ENCODE peak calls at places on chromosomes 11 and 22, in five cellular contexts. One of them, this sample, is unnamed.

GRCh38 chr11:69049490-69049867 is 747 bp downstream of the TPCN2 start:
- DNase-seq in endothelial cell of umbilical vein: no peak
- DNase-seq in mammary epithelial cell: no peak
- DNase-seq in heart right ventricle: no peak
- DNase-seq in uterus: no peak
- DNase-seq in this sample: no peak

GRCh38 chr11:13338437-13339069 is 61.0 kb downstream of the BMAL1 start:
- DNase-seq in mammary epithelial cell: peak
- DNase-seq in heart right ventricle: no peak
- DNase-seq in uterus: no peak
- DNase-seq in endothelial cell of umbilical vein: no peak
- DNase-seq in this sample: no peak

GRCh38 chr22:23258826-23259170 is 78.5 kb downstream of the BCR start:
- DNase-seq in heart right ventricle: no peak
- DNase-seq in uterus: no peak
- DNase-seq in endothelial cell of umbilical vein: no peak
- DNase-seq in mammary epithelial cell: no peak
- DNase-seq in this sample: no peak

GRCh38 chr11:74320538-74320937 is 9.1 kb upstream of the P4HA3 start:
- DNase-seq in endothelial cell of umbilical vein: peak
- DNase-seq in mammary epithelial cell: peak
- DNase-seq in heart right ventricle: no peak
- DNase-seq in uterus: no peak
- DNase-seq in this sample: no peak

GRCh38 chr22:30459206-30460052 is 12.4 kb downstream of the SEC14L3 start:
- DNase-seq in endothelial cell of umbilical vein: no peak
- DNase-seq in uterus: no peak
- DNase-seq in heart right ventricle: no peak
- DNase-seq in mammary epithelial cell: peak
- DNase-seq in this sample: no peak

GRCh38 chr22:37624017-37624365 is 15.4 kb downstream of the GGA1 start:
- DNase-seq in endothelial cell of umbilical vein: no peak
- DNase-seq in heart right ventricle: no peak
- DNase-seq in mammary epithelial cell: no peak
- DNase-seq in uterus: no peak
- DNase-seq in this sample: no peak

GRCh38 chr11:110855246-110855645 is 143.0 kb upstream of the ARHGAP20 start:
- DNase-seq in endothelial cell of umbilical vein: no peak
- DNase-seq in mammary epithelial cell: no peak
- DNase-seq in heart right ventricle: no peak
- DNase-seq in uterus: no peak
- DNase-seq in this sample: no peak

GRCh38 chr11:62664405-62665074 is 470 bp downstream of the C11orf98 start:
- DNase-seq in endothelial cell of umbilical vein: no peak
- DNase-seq in mammary epithelial cell: peak
- DNase-seq in uterus: no peak
- DNase-seq in heart right ventricle: no peak
- DNase-seq in this sample: no peak

GRCh38 chr11:6132431-6132830 is 24.9 kb downstream of the OR56B4 start:
- DNase-seq in uterus: no peak
- DNase-seq in heart right ventricle: no peak
- DNase-seq in endothelial cell of umbilical vein: no peak
- DNase-seq in mammary epithelial cell: no peak
- DNase-seq in this sample: no peak

GRCh38 chr11:26710489-26710888 is 11.4 kb downstream of the SLC5A12 start:
- DNase-seq in uterus: no peak
- DNase-seq in endothelial cell of umbilical vein: no peak
- DNase-seq in mammary epithelial cell: no peak
- DNase-seq in heart right ventricle: no peak
- DNase-seq in this sample: no peak

GRCh38 chr11:61019818-61020405 is 48.4 kb downstream of the CD6 start:
- DNase-seq in heart right ventricle: no peak
- DNase-seq in endothelial cell of umbilical vein: no peak
- DNase-seq in uterus: no peak
- DNase-seq in mammary epithelial cell: no peak
- DNase-seq in this sample: no peak

GRCh38 chr11:65429069-65429681 is 6.6 kb downstream of the NEAT1 start:
- DNase-seq in mammary epithelial cell: peak
- DNase-seq in endothelial cell of umbilical vein: peak
- DNase-seq in heart right ventricle: no peak
- DNase-seq in uterus: peak
- DNase-seq in this sample: peak

GRCh38 chr11:2089536-2090165 is 49.5 kb downstream of the IGF2 start:
- DNase-seq in heart right ventricle: no peak
- DNase-seq in uterus: no peak
- DNase-seq in mammary epithelial cell: peak
- DNase-seq in endothelial cell of umbilical vein: peak
- DNase-seq in this sample: no peak

GRCh38 chr22:46796566-46797195 is 34.2 kb downstream of the TBC1D22A start:
- DNase-seq in heart right ventricle: no peak
- DNase-seq in endothelial cell of umbilical vein: no peak
- DNase-seq in mammary epithelial cell: no peak
- DNase-seq in uterus: no peak
- DNase-seq in this sample: no peak

GRCh38 chr11:71106671-71107070 is 145.7 kb downstream of the SHANK2 start:
- DNase-seq in endothelial cell of umbilical vein: no peak
- DNase-seq in mammary epithelial cell: no peak
- DNase-seq in heart right ventricle: no peak
- DNase-seq in uterus: no peak
- DNase-seq in this sample: no peak

GRCh38 chr22:31378123-31378522 is 21.3 kb upstream of the DRG1 start:
- DNase-seq in heart right ventricle: no peak
- DNase-seq in endothelial cell of umbilical vein: peak
- DNase-seq in mammary epithelial cell: no peak
- DNase-seq in uterus: no peak
- DNase-seq in this sample: no peak

GRCh38 chr11:27933992-27934829 is 173.7 kb downstream of the KIF18A start:
- DNase-seq in endothelial cell of umbilical vein: peak
- DNase-seq in mammary epithelial cell: peak
- DNase-seq in heart right ventricle: no peak
- DNase-seq in uterus: peak
- DNase-seq in this sample: no peak

GRCh38 chr11:117195208-117195607 is 4.0 kb upstream of the TAGLN start:
- DNase-seq in mammary epithelial cell: no peak
- DNase-seq in heart right ventricle: no peak
- DNase-seq in endothelial cell of umbilical vein: no peak
- DNase-seq in uterus: no peak
- DNase-seq in this sample: no peak

GRCh38 chr11:1117970-1118369 is 39.8 kb upstream of the MUC5AC start:
- DNase-seq in heart right ventricle: no peak
- DNase-seq in endothelial cell of umbilical vein: no peak
- DNase-seq in uterus: no peak
- DNase-seq in mammary epithelial cell: no peak
- DNase-seq in this sample: peak

GRCh38 chr22:40051322-40051721 is 56.6 kb downstream of the FAM83F start:
- DNase-seq in heart right ventricle: no peak
- DNase-seq in mammary epithelial cell: no peak
- DNase-seq in uterus: no peak
- DNase-seq in endothelial cell of umbilical vein: no peak
- DNase-seq in this sample: no peak

GRCh38 chr11:9562716-9563115 is 10.8 kb upstream of the WEE1 start:
- DNase-seq in mammary epithelial cell: peak
- DNase-seq in endothelial cell of umbilical vein: no peak
- DNase-seq in uterus: no peak
- DNase-seq in heart right ventricle: no peak
- DNase-seq in this sample: no peak

GRCh38 chr11:62931501-62932278 is 10.5 kb upstream of the CHRM1 start:
- DNase-seq in endothelial cell of umbilical vein: no peak
- DNase-seq in mammary epithelial cell: peak
- DNase-seq in uterus: no peak
- DNase-seq in heart right ventricle: no peak
- DNase-seq in this sample: no peak

GRCh38 chr11:115164774-115165173 is 339.4 kb downstream of the CADM1 start:
- DNase-seq in endothelial cell of umbilical vein: no peak
- DNase-seq in mammary epithelial cell: no peak
- DNase-seq in heart right ventricle: no peak
- DNase-seq in uterus: no peak
- DNase-seq in this sample: no peak

DNA sequence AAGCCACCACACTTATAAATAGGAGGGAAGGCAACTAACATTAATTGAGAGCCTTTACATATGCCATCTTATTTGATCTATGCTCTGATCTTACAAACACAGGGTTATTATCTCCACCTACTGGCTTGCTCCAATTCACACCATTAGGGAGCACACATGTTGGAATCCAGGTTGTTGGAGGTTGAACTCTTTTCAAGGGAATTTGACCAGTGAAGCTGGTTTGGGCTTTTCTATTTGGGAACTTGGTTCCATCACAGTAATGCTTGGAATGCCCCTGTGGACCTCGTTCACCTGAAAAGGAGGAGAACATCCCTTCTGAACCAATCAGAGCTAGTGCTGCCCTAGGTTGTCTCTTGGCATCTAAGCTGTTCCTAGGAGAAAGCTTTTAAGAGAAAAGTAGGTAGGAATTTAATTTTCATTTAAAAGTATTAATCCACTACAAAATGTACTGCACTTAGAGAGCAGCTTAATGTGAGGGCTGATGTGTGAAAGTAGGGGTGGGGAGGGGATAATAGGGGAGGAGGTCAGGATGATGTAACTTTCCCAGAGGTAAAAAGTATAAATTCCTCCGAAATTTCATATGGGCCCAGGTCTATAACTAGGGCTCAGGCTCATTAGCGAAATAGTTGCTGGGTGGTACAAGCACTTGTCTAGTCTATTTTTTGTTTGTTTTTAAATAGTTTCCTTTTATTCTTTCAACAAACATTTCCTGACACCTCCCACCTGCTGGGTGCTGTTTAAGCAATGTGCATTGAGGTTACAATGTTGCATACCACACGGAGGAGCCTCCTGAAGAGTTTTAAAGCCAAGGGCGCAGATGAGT is 7.6 kb upstream of the MICAL2 start:
- DNase-seq in mammary epithelial cell: no peak
- DNase-seq in uterus: no peak
- DNase-seq in heart right ventricle: no peak
- DNase-seq in endothelial cell of umbilical vein: no peak
- DNase-seq in this sample: no peak
- TF ChIP-seq CTCF in mammary epithelial cell: no peak
- TF ChIP-seq CTCF in uterus: no peak
- TF ChIP-seq CTCF in heart right ventricle: no peak
- TF ChIP-seq CTCF in endothelial cell of umbilical vein: no peak
- TF ChIP-seq CTCF in this sample: no peak

DNA sequence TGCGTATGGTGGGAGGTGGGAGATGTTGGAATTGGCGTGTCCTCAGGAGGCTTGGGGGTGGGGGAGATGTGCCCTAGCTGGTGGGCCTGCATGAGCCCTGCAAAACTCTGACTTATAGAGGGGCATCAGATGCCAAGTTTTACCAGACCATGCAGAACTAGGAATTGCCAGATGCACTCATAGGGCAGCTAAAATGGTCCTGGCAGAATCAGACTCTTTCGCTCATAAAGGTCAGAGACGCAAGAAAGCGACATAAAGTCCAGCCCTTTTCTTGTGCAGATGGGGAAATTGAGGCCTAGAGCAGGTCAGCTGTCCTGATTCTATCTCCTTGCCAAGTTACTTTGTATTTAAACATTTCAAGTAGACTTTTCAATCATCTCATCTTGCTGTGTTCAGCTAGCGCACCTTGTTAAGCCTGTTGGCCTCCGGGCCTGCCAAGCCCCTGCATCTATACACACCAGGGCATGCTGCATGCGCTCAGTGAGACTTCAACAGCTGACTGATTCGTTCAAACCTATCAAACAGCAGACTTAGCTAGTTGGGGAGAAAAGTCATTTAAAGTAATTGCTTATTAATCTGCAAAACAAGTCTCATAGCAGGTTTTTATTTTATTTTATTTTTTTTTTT is 34.1 kb upstream of the EHF start:
- DNase-seq in mammary epithelial cell: no peak
- DNase-seq in heart right ventricle: no peak
- DNase-seq in endothelial cell of umbilical vein: no peak
- DNase-seq in uterus: no peak
- DNase-seq in this sample: no peak
- H3K4me3 ChIP-seq in mammary epithelial cell: no peak
- H3K4me3 ChIP-seq in heart right ventricle: no peak
- H3K4me3 ChIP-seq in endothelial cell of umbilical vein: no peak
- H3K4me3 ChIP-seq in uterus: no peak
- H3K4me3 ChIP-seq in this sample: peak

GRCh38 chr22:44729391-44730012 is 22.9 kb upstream of the ARHGAP8 start:
- DNase-seq in heart right ventricle: peak
- DNase-seq in endothelial cell of umbilical vein: peak
- DNase-seq in mammary epithelial cell: no peak
- DNase-seq in uterus: peak
- DNase-seq in this sample: no peak
- TF ChIP-seq CTCF in heart right ventricle: no peak
- TF ChIP-seq CTCF in endothelial cell of umbilical vein: peak
- TF ChIP-seq CTCF in mammary epithelial cell: no peak
- TF ChIP-seq CTCF in uterus: peak
- TF ChIP-seq CTCF in this sample: no peak

GRCh38 chr11:86670179-86670578 is 2.2 kb downstream of the ME3 start:
- DNase-seq in uterus: no peak
- DNase-seq in mammary epithelial cell: peak
- DNase-seq in endothelial cell of umbilical vein: no peak
- DNase-seq in heart right ventricle: no peak
- DNase-seq in this sample: no peak
- H3K4me3 ChIP-seq in uterus: no peak
- H3K4me3 ChIP-seq in mammary epithelial cell: no peak
- H3K4me3 ChIP-seq in endothelial cell of umbilical vein: peak
- H3K4me3 ChIP-seq in heart right ventricle: no peak
- H3K4me3 ChIP-seq in this sample: no peak

GRCh38 chr11:126076641-126077040 is 14.0 kb upstream of the CDON start:
- DNase-seq in mammary epithelial cell: no peak
- DNase-seq in heart right ventricle: no peak
- DNase-seq in endothelial cell of umbilical vein: no peak
- DNase-seq in uterus: no peak
- DNase-seq in this sample: no peak

GRCh38 chr11:126081915-126082250 is 19.2 kb upstream of the CDON start:
- DNase-seq in mammary epithelial cell: no peak
- DNase-seq in endothelial cell of umbilical vein: no peak
- DNase-seq in heart right ventricle: no peak
- DNase-seq in uterus: no peak
- DNase-seq in this sample: no peak

GRCh38 chr11:126080206-126080941 is 17.7 kb upstream of the CDON start:
- DNase-seq in endothelial cell of umbilical vein: no peak
- DNase-seq in heart right ventricle: no peak
- DNase-seq in mammary epithelial cell: no peak
- DNase-seq in uterus: no peak
- DNase-seq in this sample: no peak

GRCh38 chr11:126082251-126083109 is 19.8 kb upstream of the CDON start:
- DNase-seq in uterus: no peak
- DNase-seq in endothelial cell of umbilical vein: no peak
- DNase-seq in heart right ventricle: no peak
- DNase-seq in mammary epithelial cell: no peak
- DNase-seq in this sample: no peak

GRCh38 chr11:126079640-126080205 is 17.1 kb upstream of the CDON start:
- DNase-seq in endothelial cell of umbilical vein: no peak
- DNase-seq in mammary epithelial cell: no peak
- DNase-seq in heart right ventricle: no peak
- DNase-seq in uterus: no peak
- DNase-seq in this sample: no peak
- TF ChIP-seq CTCF in endothelial cell of umbilical vein: no peak
- TF ChIP-seq CTCF in mammary epithelial cell: no peak
- TF ChIP-seq CTCF in heart right ventricle: no peak
- TF ChIP-seq CTCF in uterus: no peak
- TF ChIP-seq CTCF in this sample: no peak

This sample was measured in ascending aorta.